ENCODE peak calls at places on chromosomes 2 and 18, in six cellular contexts. One of them, this sample, is unnamed.

GRCh38 chr18:8063733-8064132 is 496.6 kb downstream of the PTPRM start:
- ATAC-seq in A549: no peak
- ATAC-seq in K562: peak
- ATAC-seq in upper lobe of left lung: no peak
- ATAC-seq in GM12878: no peak
- ATAC-seq in HepG2: no peak
- ATAC-seq in this sample: no peak

GRCh38 chr2:137050949-137051348 is 285.6 kb downstream of the THSD7B start:
- ATAC-seq in A549: no peak
- ATAC-seq in K562: no peak
- ATAC-seq in upper lobe of left lung: no peak
- ATAC-seq in GM12878: peak
- ATAC-seq in HepG2: peak
- ATAC-seq in this sample: no peak

GRCh38 chr2:9983413-9984216 is 32.1 kb downstream of the GRHL1 start:
- ATAC-seq in A549: no peak
- ATAC-seq in K562: peak
- ATAC-seq in upper lobe of left lung: no peak
- ATAC-seq in GM12878: no peak
- ATAC-seq in HepG2: no peak
- ATAC-seq in this sample: no peak

GRCh38 chr2:85009019-85009618 is 38.2 kb downstream of the KCMF1 start:
- ATAC-seq in A549: no peak
- ATAC-seq in K562: peak
- ATAC-seq in upper lobe of left lung: no peak
- ATAC-seq in GM12878: peak
- ATAC-seq in HepG2: no peak
- ATAC-seq in this sample: no peak

GRCh38 chr2:11411768-11412448 is 54.1 kb downstream of the E2F6 start:
- ATAC-seq in A549: peak
- ATAC-seq in K562: peak
- ATAC-seq in upper lobe of left lung: no peak
- ATAC-seq in GM12878: peak
- ATAC-seq in HepG2: peak
- ATAC-seq in this sample: no peak

GRCh38 chr2:45664635-45665269 is 13.3 kb downstream of the PRKCE start:
- ATAC-seq in A549: no peak
- ATAC-seq in K562: no peak
- ATAC-seq in upper lobe of left lung: no peak
- ATAC-seq in GM12878: peak
- ATAC-seq in HepG2: no peak
- ATAC-seq in this sample: no peak

GRCh38 chr2:190529486-190530104 is 4.9 kb downstream of the NEMP2 start:
- ATAC-seq in A549: no peak
- ATAC-seq in K562: no peak
- ATAC-seq in upper lobe of left lung: no peak
- ATAC-seq in GM12878: no peak
- ATAC-seq in HepG2: no peak
- ATAC-seq in this sample: no peak

GRCh38 chr2:179349670-179350303 is 85.2 kb upstream of the SESTD1 start:
- ATAC-seq in A549: no peak
- ATAC-seq in K562: no peak
- ATAC-seq in upper lobe of left lung: no peak
- ATAC-seq in GM12878: peak
- ATAC-seq in HepG2: no peak
- ATAC-seq in this sample: no peak

GRCh38 chr2:60047944-60048525 is 505.4 kb downstream of the BCL11A start:
- ATAC-seq in A549: no peak
- ATAC-seq in K562: no peak
- ATAC-seq in upper lobe of left lung: no peak
- ATAC-seq in GM12878: no peak
- ATAC-seq in HepG2: no peak
- ATAC-seq in this sample: no peak

GRCh38 chr2:23620841-23621341 is 235.9 kb downstream of the KLHL29 start:
- ATAC-seq in A549: no peak
- ATAC-seq in K562: no peak
- ATAC-seq in upper lobe of left lung: no peak
- ATAC-seq in GM12878: no peak
- ATAC-seq in HepG2: no peak
- ATAC-seq in this sample: no peak

GRCh38 chr2:45765007-45765767 is 113.7 kb downstream of the PRKCE start:
- ATAC-seq in A549: no peak
- ATAC-seq in K562: no peak
- ATAC-seq in upper lobe of left lung: no peak
- ATAC-seq in GM12878: peak
- ATAC-seq in HepG2: no peak
- ATAC-seq in this sample: no peak

GRCh38 chr2:28665041-28665704 is 86.5 kb upstream of the PPP1CB start:
- ATAC-seq in A549: no peak
- ATAC-seq in K562: no peak
- ATAC-seq in upper lobe of left lung: peak
- ATAC-seq in GM12878: no peak
- ATAC-seq in HepG2: no peak
- ATAC-seq in this sample: peak

GRCh38 chr2:9160732-9161131 is 45.9 kb upstream of the ASAP2 start:
- ATAC-seq in A549: peak
- ATAC-seq in K562: peak
- ATAC-seq in upper lobe of left lung: no peak
- ATAC-seq in GM12878: no peak
- ATAC-seq in HepG2: peak
- ATAC-seq in this sample: no peak

GRCh38 chr2:54899576-54900200 is 150.6 kb downstream of the RTN4 start:
- ATAC-seq in A549: no peak
- ATAC-seq in K562: peak
- ATAC-seq in upper lobe of left lung: no peak
- ATAC-seq in GM12878: peak
- ATAC-seq in HepG2: peak
- ATAC-seq in this sample: peak

DNA sequence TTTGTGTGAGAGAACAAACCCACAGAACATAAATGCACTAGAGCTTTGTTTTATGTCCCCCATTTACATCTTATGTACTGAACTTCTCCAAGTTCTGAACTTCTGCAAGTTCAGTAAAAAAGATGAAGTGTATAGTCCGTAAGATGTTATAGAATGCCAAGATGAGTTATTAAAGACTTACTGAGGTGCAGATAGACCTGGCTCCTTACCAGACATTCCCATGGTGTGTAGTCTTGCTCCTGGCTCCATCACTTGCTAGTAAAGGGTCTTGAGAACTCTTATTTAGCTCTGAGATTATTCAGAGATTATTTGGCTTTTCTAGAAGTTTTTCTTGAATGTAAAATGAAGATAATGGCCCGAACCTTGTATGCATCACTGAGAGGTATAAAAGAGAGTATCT is 16.8 kb downstream of the GULP1 start:
- ATAC-seq in A549: no peak
- ATAC-seq in K562: no peak
- ATAC-seq in upper lobe of left lung: no peak
- ATAC-seq in GM12878: no peak
- ATAC-seq in HepG2: no peak
- ATAC-seq in this sample: no peak
- TF ChIP-seq EP300 in A549: no peak
- TF ChIP-seq EP300 in K562: no peak
- TF ChIP-seq EP300 in upper lobe of left lung: no peak
- TF ChIP-seq EP300 in GM12878: no peak
- TF ChIP-seq EP300 in HepG2: no peak
- TF ChIP-seq EP300 in this sample: no peak

GRCh38 chr2:187453078-187453641 is 5.1 kb upstream of the CALCRL start:
- ATAC-seq in A549: no peak
- ATAC-seq in K562: peak
- ATAC-seq in upper lobe of left lung: no peak
- ATAC-seq in GM12878: peak
- ATAC-seq in HepG2: peak
- ATAC-seq in this sample: no peak
- TF ChIP-seq EP300 in A549: no peak
- TF ChIP-seq EP300 in K562: no peak
- TF ChIP-seq EP300 in upper lobe of left lung: no peak
- TF ChIP-seq EP300 in GM12878: no peak
- TF ChIP-seq EP300 in HepG2: no peak
- TF ChIP-seq EP300 in this sample: no peak

GRCh38 chr2:216833076-216833475 is 26.8 kb downstream of the TNP1 start:
- ATAC-seq in A549: no peak
- ATAC-seq in K562: no peak
- ATAC-seq in upper lobe of left lung: no peak
- ATAC-seq in GM12878: no peak
- ATAC-seq in HepG2: no peak
- ATAC-seq in this sample: no peak

GRCh38 chr2:216830346-216830745 is 29.5 kb downstream of the TNP1 start:
- ATAC-seq in A549: no peak
- ATAC-seq in K562: no peak
- ATAC-seq in upper lobe of left lung: no peak
- ATAC-seq in GM12878: no peak
- ATAC-seq in HepG2: no peak
- ATAC-seq in this sample: no peak

GRCh38 chr2:216822470-216822869 is 37.4 kb downstream of the TNP1 start:
- ATAC-seq in A549: no peak
- ATAC-seq in K562: no peak
- ATAC-seq in upper lobe of left lung: no peak
- ATAC-seq in GM12878: no peak
- ATAC-seq in HepG2: no peak
- ATAC-seq in this sample: no peak

GRCh38 chr2:216829533-216829932 is 30.3 kb downstream of the TNP1 start:
- ATAC-seq in A549: no peak
- ATAC-seq in K562: peak
- ATAC-seq in upper lobe of left lung: no peak
- ATAC-seq in GM12878: no peak
- ATAC-seq in HepG2: no peak
- ATAC-seq in this sample: peak

DNA sequence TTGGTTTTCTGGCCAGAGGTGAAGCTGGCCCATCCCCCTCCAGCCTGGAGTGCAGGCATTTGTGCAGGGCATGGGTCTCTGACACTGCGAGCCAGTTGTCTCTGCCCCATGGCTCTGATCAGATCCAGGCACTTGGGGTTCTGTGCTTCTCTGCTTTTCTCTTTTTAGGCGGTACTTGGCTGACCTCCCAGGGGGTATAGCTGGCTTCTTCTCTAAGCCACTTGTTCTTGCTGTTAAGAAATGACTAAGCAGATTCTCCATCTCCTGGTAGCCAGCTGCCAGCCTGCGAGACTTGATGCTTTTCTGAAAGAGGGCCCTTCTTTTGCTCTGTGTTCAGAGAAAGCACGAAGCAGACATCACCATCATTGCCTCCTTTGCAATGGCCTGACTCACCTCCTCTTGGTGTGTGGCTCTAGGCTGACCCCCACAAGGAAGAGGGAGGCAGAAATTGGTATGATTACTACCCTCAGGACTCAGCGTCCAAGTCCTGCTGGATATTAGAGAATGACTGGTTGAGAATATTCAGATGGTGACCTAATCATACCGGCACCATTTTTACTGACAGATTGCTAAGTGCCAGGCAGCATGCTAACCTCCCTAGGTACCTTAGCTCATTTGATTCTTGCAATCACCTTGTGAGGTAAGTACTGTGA is 32.7 kb downstream of the TNP1 start:
- ATAC-seq in A549: no peak
- ATAC-seq in K562: no peak
- ATAC-seq in upper lobe of left lung: no peak
- ATAC-seq in GM12878: no peak
- ATAC-seq in HepG2: no peak
- ATAC-seq in this sample: no peak
- TF ChIP-seq EP300 in A549: no peak
- TF ChIP-seq EP300 in K562: no peak
- TF ChIP-seq EP300 in upper lobe of left lung: no peak
- TF ChIP-seq EP300 in GM12878: no peak
- TF ChIP-seq EP300 in HepG2: no peak
- TF ChIP-seq EP300 in this sample: no peak

DNA sequence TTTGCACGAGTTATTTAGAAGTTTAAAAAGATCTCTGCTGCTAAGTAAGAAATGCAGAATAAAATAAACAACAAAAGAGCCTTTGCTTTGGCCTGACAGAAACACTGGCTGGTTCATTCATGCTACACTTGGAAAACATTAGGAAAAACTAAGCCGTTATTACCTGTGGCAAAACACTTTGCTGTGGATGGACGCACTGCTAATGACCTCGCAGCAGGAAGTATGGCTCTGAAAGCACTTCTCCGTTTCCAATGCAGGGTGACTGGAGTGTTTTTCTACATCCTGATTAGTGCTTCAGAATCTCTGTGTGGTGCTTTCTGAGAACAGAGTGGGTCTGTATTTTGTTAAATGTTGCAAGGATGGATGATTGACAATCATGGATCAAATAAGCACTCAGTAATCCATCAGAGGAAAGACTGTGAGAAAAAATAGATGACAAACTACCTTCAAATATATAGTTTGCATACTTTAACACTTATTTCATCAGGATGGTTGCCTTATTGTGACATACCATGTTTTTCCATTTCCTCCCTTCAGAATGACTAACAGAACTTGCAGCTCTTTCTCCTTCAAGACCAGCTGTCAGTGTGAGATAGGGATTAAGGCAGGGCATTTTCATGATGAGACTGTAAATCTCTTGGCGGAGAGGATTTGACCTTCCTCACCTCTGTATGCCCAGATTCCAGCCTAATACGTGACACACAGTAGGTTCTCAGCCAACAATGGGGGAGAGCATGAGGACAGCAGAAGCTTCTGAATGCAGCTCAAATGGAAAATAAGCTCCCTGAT is 38.0 kb downstream of the LINC00305 start:
- ATAC-seq in A549: no peak
- ATAC-seq in K562: no peak
- ATAC-seq in upper lobe of left lung: no peak
- ATAC-seq in GM12878: no peak
- ATAC-seq in HepG2: no peak
- ATAC-seq in this sample: no peak
- TF ChIP-seq EP300 in A549: no peak
- TF ChIP-seq EP300 in K562: no peak
- TF ChIP-seq EP300 in upper lobe of left lung: no peak
- TF ChIP-seq EP300 in GM12878: no peak
- TF ChIP-seq EP300 in HepG2: no peak
- TF ChIP-seq EP300 in this sample: no peak

GRCh38 chr2:146982393-146982846 is 862.4 kb upstream of the ACVR2A start:
- ATAC-seq in A549: no peak
- ATAC-seq in K562: no peak
- ATAC-seq in upper lobe of left lung: peak
- ATAC-seq in GM12878: no peak
- ATAC-seq in HepG2: no peak
- ATAC-seq in this sample: peak
- TF ChIP-seq EP300 in A549: no peak
- TF ChIP-seq EP300 in K562: no peak
- TF ChIP-seq EP300 in upper lobe of left lung: no peak
- TF ChIP-seq EP300 in GM12878: no peak
- TF ChIP-seq EP300 in HepG2: no peak
- TF ChIP-seq EP300 in this sample: no peak

GRCh38 chr2:146413086-146413610 is 1431.7 kb upstream of the ACVR2A start:
- ATAC-seq in A549: no peak
- ATAC-seq in K562: no peak
- ATAC-seq in upper lobe of left lung: no peak
- ATAC-seq in GM12878: no peak
- ATAC-seq in HepG2: no peak
- ATAC-seq in this sample: no peak
- TF ChIP-seq EP300 in A549: no peak
- TF ChIP-seq EP300 in K562: no peak
- TF ChIP-seq EP300 in upper lobe of left lung: no peak
- TF ChIP-seq EP300 in GM12878: no peak
- TF ChIP-seq EP300 in HepG2: no peak
- TF ChIP-seq EP300 in this sample: no peak